ENCODE peak calls at places on chromosome 14, in ten cellular contexts. E, P, V, O, Y, C, I, F, G and R are unnamed samples.

GRCh38 chr14:101459392-101459900 is 101.8 kb upstream of the DIO3 start:
- DNase-seq in E (no peak), P (no peak), V (no peak), O (no peak), Y (no peak), C (no peak), I (no peak), F (no peak), G (no peak), R (no peak)

GRCh38 chr14:87934185-87934584 is 58.8 kb downstream of the GALC start:
- DNase-seq in E (no peak), P (no peak), V (no peak), O (no peak), Y (no peak), C (no peak), I (no peak), F (no peak), G (no peak), R (no peak)

GRCh38 chr14:100106260-100106659 is 41.0 kb downstream of the EVL start:
- DNase-seq in E (no peak), P (no peak), V (no peak), O (peak), Y (no peak), C (peak), I (no peak), F (peak), G (no peak), R (no peak)

GRCh38 chr14:75301666-75302325 is 23.2 kb downstream of the FOS start:
- DNase-seq in E (no peak), P (no peak), V (no peak), O (no peak), Y (no peak), C (no peak), I (peak), F (no peak), G (no peak), R (no peak)

GRCh38 chr14:99413972-99414371 is 66.7 kb downstream of the SETD3 start:
- DNase-seq in E (no peak), P (no peak), V (no peak), O (no peak), Y (no peak), C (no peak), I (no peak), F (no peak), G (no peak), R (no peak)

GRCh38 chr14:92934196-92935085 is 11.5 kb downstream of the CHGA start:
- DNase-seq in E (no peak), P (no peak), V (no peak), O (no peak), Y (no peak), C (no peak), I (no peak), F (no peak), G (no peak), R (no peak)

GRCh38 chr14:37061697-37062096 is 110.7 kb downstream of the SLC25A21 start:
- DNase-seq in E (no peak), P (no peak), V (peak), O (no peak), Y (peak), C (no peak), I (no peak), F (no peak), G (no peak), R (no peak)

GRCh38 chr14:97077253-97077653 is 280.1 kb downstream of the VRK1 start:
- DNase-seq in E (no peak), P (no peak), V (peak), O (no peak), Y (no peak), C (no peak), I (peak), F (no peak), G (no peak), R (no peak)

GRCh38 chr14:62213516-62213915 is 451.3 kb downstream of the SNAPC1 start:
- DNase-seq in E (no peak), P (peak), V (peak), O (no peak), Y (peak), C (no peak), I (no peak), F (no peak), G (no peak), R (no peak)

GRCh38 chr14:95519699-95520098 is 3.2 kb upstream of the SYNE3 start:
- DNase-seq in E (peak), P (peak), V (peak), O (peak), Y (no peak), C (peak), I (no peak), F (peak), G (peak), R (no peak)

GRCh38 chr14:56156096-56156495 is 37.9 kb downstream of the PELI2 start:
- DNase-seq in E (no peak), P (peak), V (no peak), O (no peak), Y (no peak), C (no peak), I (no peak), F (no peak), G (no peak), R (no peak)

GRCh38 chr14:34665785-34666425 is 36.0 kb upstream of the SNX6 start:
- DNase-seq in E (no peak), P (peak), V (peak), O (peak), Y (no peak), C (no peak), I (peak), F (no peak), G (no peak), R (no peak)

GRCh38 chr14:55624913-55625312 is 44.9 kb downstream of the KTN1 start:
- DNase-seq in E (no peak), P (no peak), V (peak), O (no peak), Y (no peak), C (no peak), I (no peak), F (no peak), G (no peak), R (no peak)

GRCh38 chr14:32494566-32495434 is 165.7 kb downstream of the AKAP6 start:
- DNase-seq in E (no peak), P (no peak), V (no peak), O (no peak), Y (no peak), C (no peak), I (no peak), F (no peak), G (no peak), R (no peak)

GRCh38 chr14:38203929-38204716 is 3.6 kb upstream of the SSTR1 start:
- DNase-seq in E (no peak), P (no peak), V (no peak), O (no peak), Y (no peak), C (no peak), I (no peak), F (no peak), G (no peak), R (no peak)

GRCh38 chr14:59303216-59303615 is 114.7 kb downstream of the DAAM1 start:
- DNase-seq in E (no peak), P (no peak), V (peak), O (no peak), Y (no peak), C (no peak), I (no peak), F (no peak), G (no peak), R (no peak)

GRCh38 chr14:94750371-94750770 is 19.5 kb downstream of the GSC start:
- DNase-seq in E (no peak), P (no peak), V (no peak), O (no peak), Y (no peak), C (no peak), I (no peak), F (no peak), G (no peak), R (no peak)